ENCODE peak calls at places on chromosomes 2 and 18, in seven cellular contexts. One of them, this sample, is unnamed.
A peak's percentile ranks its signal among the peaks of the same experiment; 100 is the strongest.

GRCh38 chr2:164146478-164146877 is 410.7 kb upstream of the FIGN start:
- DNase-seq in K562: no peak
- DNase-seq in ascending aorta: no peak
- DNase-seq in MM.1S: peak; percentile 30
- DNase-seq in progenitor cell of endocrine pancreas: no peak
- DNase-seq in ovary: no peak
- DNase-seq in A549: no peak
- DNase-seq in this sample: no peak

GRCh38 chr18:36177913-36178312 is 9.4 kb upstream of the MOCOS start:
- DNase-seq in progenitor cell of endocrine pancreas: no peak
- DNase-seq in ascending aorta: no peak
- DNase-seq in ovary: peak; percentile 54
- DNase-seq in K562: no peak
- DNase-seq in A549: no peak
- DNase-seq in MM.1S: no peak
- DNase-seq in this sample: no peak

GRCh38 chr2:200860092-200860795 is 4.2 kb downstream of the CLK1 start:
- DNase-seq in MM.1S: no peak
- DNase-seq in progenitor cell of endocrine pancreas: no peak
- DNase-seq in ascending aorta: no peak
- DNase-seq in ovary: no peak
- DNase-seq in K562: no peak
- DNase-seq in A549: no peak
- DNase-seq in this sample: peak; percentile 34

GRCh38 chr2:55550368-55551102 is 31.0 kb downstream of the CFAP36 start:
- DNase-seq in ascending aorta: no peak
- DNase-seq in MM.1S: no peak
- DNase-seq in progenitor cell of endocrine pancreas: no peak
- DNase-seq in K562: no peak
- DNase-seq in ovary: no peak
- DNase-seq in A549: no peak
- DNase-seq in this sample: no peak

GRCh38 chr2:109132626-109133025 is 3.6 kb downstream of the SH3RF3 start:
- DNase-seq in ovary: no peak
- DNase-seq in progenitor cell of endocrine pancreas: no peak
- DNase-seq in K562: no peak
- DNase-seq in A549: no peak
- DNase-seq in MM.1S: no peak
- DNase-seq in ascending aorta: no peak
- DNase-seq in this sample: no peak

GRCh38 chr2:200786826-200787225 is 24.9 kb upstream of the BZW1 start:
- DNase-seq in ascending aorta: no peak
- DNase-seq in A549: no peak
- DNase-seq in progenitor cell of endocrine pancreas: no peak
- DNase-seq in K562: no peak
- DNase-seq in ovary: no peak
- DNase-seq in MM.1S: no peak
- DNase-seq in this sample: no peak

GRCh38 chr2:143974262-143974661 is 545.7 kb downstream of the ZEB2 start:
- DNase-seq in A549: no peak
- DNase-seq in progenitor cell of endocrine pancreas: no peak
- DNase-seq in MM.1S: no peak
- DNase-seq in K562: no peak
- DNase-seq in ovary: no peak
- DNase-seq in ascending aorta: no peak
- DNase-seq in this sample: no peak

GRCh38 chr2:191757256-191757655 is 79.3 kb downstream of the NABP1 start:
- DNase-seq in K562: no peak
- DNase-seq in progenitor cell of endocrine pancreas: no peak
- DNase-seq in ovary: no peak
- DNase-seq in A549: no peak
- DNase-seq in ascending aorta: no peak
- DNase-seq in MM.1S: no peak
- DNase-seq in this sample: no peak

GRCh38 chr18:13791181-13791580 is 32.8 kb upstream of the MC5R start:
- DNase-seq in K562: no peak
- DNase-seq in A549: no peak
- DNase-seq in progenitor cell of endocrine pancreas: no peak
- DNase-seq in MM.1S: no peak
- DNase-seq in ascending aorta: no peak
- DNase-seq in ovary: no peak
- DNase-seq in this sample: no peak

GRCh38 chr2:191312163-191312562 is 67.0 kb downstream of the MYO1B start:
- DNase-seq in progenitor cell of endocrine pancreas: no peak
- DNase-seq in ovary: no peak
- DNase-seq in ascending aorta: no peak
- DNase-seq in MM.1S: no peak
- DNase-seq in A549: no peak
- DNase-seq in K562: no peak
- DNase-seq in this sample: no peak

GRCh38 chr2:186348200-186348599 is 137.9 kb upstream of the ZC3H15 start:
- DNase-seq in MM.1S: no peak
- DNase-seq in progenitor cell of endocrine pancreas: no peak
- DNase-seq in A549: no peak
- DNase-seq in K562: no peak
- DNase-seq in ovary: no peak
- DNase-seq in ascending aorta: no peak
- DNase-seq in this sample: no peak

DNA sequence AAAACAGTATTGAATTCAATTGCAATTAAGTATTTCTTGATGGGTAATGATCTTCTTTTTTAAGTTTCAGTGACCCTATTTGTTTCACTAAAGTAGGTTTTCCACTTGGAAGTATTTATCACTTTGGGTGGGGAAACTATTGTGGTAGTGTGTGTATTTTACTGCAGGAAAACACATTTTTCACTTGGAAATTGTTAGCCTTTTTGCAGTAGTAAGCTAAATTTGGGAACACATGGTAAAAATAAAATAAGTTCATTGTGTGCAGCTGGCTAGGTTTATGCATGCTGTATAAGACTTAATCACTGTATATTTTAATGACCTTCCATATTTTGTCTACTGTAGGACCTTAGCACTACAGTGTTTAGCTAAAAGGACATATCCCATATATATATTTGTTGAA is 28.5 kb upstream of the RTTN start:
- DNase-seq in ovary: no peak
- DNase-seq in A549: no peak
- DNase-seq in K562: no peak
- DNase-seq in ascending aorta: no peak
- DNase-seq in MM.1S: no peak
- DNase-seq in progenitor cell of endocrine pancreas: no peak
- DNase-seq in this sample: no peak
- TF ChIP-seq CTCF in ovary: no peak
- TF ChIP-seq CTCF in A549: no peak
- TF ChIP-seq CTCF in K562: no peak
- TF ChIP-seq CTCF in ascending aorta: no peak
- TF ChIP-seq CTCF in MM.1S: no peak
- TF ChIP-seq CTCF in progenitor cell of endocrine pancreas: no peak
- TF ChIP-seq CTCF in this sample: no peak

GRCh38 chr2:46050489-46050888 is 246.7 kb upstream of the EPAS1 start:
- DNase-seq in progenitor cell of endocrine pancreas: no peak
- DNase-seq in MM.1S: no peak
- DNase-seq in ascending aorta: no peak
- DNase-seq in A549: no peak
- DNase-seq in ovary: no peak
- DNase-seq in K562: no peak
- DNase-seq in this sample: no peak
- TF ChIP-seq CTCF in progenitor cell of endocrine pancreas: peak; percentile 33
- TF ChIP-seq CTCF in MM.1S: peak; percentile 15
- TF ChIP-seq CTCF in ascending aorta: no peak
- TF ChIP-seq CTCF in A549: no peak
- TF ChIP-seq CTCF in ovary: no peak
- TF ChIP-seq CTCF in K562: peak; percentile 13
- TF ChIP-seq CTCF in this sample: no peak

GRCh38 chr2:134897932-134898331 is 20.7 kb upstream of the CCNT2 start:
- DNase-seq in ovary: no peak
- DNase-seq in ascending aorta: no peak
- DNase-seq in MM.1S: peak; percentile 20
- DNase-seq in K562: no peak
- DNase-seq in progenitor cell of endocrine pancreas: no peak
- DNase-seq in A549: no peak
- DNase-seq in this sample: no peak
- TF ChIP-seq CTCF in ovary: no peak
- TF ChIP-seq CTCF in ascending aorta: peak; percentile 46
- TF ChIP-seq CTCF in MM.1S: peak; percentile 17
- TF ChIP-seq CTCF in K562: peak; percentile 56
- TF ChIP-seq CTCF in progenitor cell of endocrine pancreas: peak; percentile 66
- TF ChIP-seq CTCF in A549: peak; percentile 55
- TF ChIP-seq CTCF in this sample: no peak

GRCh38 chr2:20052872-20053281 is 1.4 kb upstream of the LAPTM4A start:
- DNase-seq in progenitor cell of endocrine pancreas: no peak
- DNase-seq in A549: peak; percentile 81
- DNase-seq in K562: peak; percentile 86
- DNase-seq in MM.1S: no peak
- DNase-seq in ovary: peak; percentile 60
- DNase-seq in ascending aorta: peak; percentile 87
- DNase-seq in this sample: peak; percentile 86

GRCh38 chr2:20050712-20051517 is 513 bp downstream of the LAPTM4A start:
- DNase-seq in ovary: peak; percentile 80
- DNase-seq in K562: peak; percentile 40
- DNase-seq in progenitor cell of endocrine pancreas: peak; percentile 24
- DNase-seq in MM.1S: peak; percentile 63
- DNase-seq in ascending aorta: peak; percentile 74
- DNase-seq in A549: peak; percentile 47
- DNase-seq in this sample: peak; percentile 47

GRCh38 chr2:20052229-20052871 is 922 bp upstream of the LAPTM4A start:
- DNase-seq in MM.1S: no peak
- DNase-seq in A549: peak; percentile 28
- DNase-seq in K562: no peak
- DNase-seq in ascending aorta: no peak
- DNase-seq in ovary: peak; percentile 31
- DNase-seq in progenitor cell of endocrine pancreas: no peak
- DNase-seq in this sample: no peak

GRCh38 chr2:20050104-20050711 is 1.2 kb downstream of the LAPTM4A start:
- DNase-seq in ovary: no peak
- DNase-seq in A549: no peak
- DNase-seq in K562: peak; percentile 49
- DNase-seq in MM.1S: peak; percentile 37
- DNase-seq in ascending aorta: no peak
- DNase-seq in progenitor cell of endocrine pancreas: no peak
- DNase-seq in this sample: no peak

DNA sequence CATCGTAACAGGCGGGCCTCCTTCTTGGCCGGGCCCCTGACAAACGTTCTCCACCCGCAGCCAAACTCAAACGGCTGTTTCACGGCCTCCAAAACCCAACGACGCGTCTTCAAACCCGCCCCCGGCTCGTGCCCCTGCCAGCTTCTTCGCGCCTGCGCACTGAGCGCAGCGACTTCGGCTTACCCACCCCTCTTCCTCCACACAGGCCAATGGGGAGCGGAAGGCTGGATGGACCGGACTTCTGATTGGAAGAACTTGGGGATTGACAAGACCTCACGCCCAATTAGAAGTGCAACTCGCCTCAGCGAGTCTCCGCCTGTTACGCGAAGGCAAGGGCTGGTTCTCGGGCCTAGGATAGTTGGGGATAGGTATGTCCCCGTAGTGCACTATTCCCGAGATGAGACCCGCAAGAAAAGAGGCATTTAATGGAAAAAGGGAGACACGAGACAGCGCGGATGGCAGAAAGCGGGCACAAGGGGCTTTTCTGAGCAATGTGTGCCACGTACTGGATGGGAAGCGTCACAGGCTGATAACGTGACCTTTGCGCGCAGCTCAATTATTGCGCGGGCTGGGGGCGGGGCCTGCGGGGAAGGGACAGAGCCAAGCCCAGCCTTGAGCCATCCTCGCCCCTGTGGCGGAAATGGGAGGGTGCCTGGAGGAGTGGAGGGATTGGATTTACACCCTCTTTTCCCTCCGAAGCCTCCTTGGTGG is at the start of gene LAPTM4A:
- DNase-seq in A549: peak; percentile 99
- DNase-seq in K562: peak; percentile 98
- DNase-seq in progenitor cell of endocrine pancreas: peak; percentile 96
- DNase-seq in MM.1S: peak; percentile 100
- DNase-seq in ovary: peak; percentile 99
- DNase-seq in ascending aorta: peak; percentile 100
- DNase-seq in this sample: peak; percentile 98
- TF ChIP-seq CTCF in A549: no peak
- TF ChIP-seq CTCF in K562: peak; percentile 3
- TF ChIP-seq CTCF in progenitor cell of endocrine pancreas: peak; percentile 24
- TF ChIP-seq CTCF in MM.1S: no peak
- TF ChIP-seq CTCF in ovary: peak; percentile 38
- TF ChIP-seq CTCF in ascending aorta: no peak
- TF ChIP-seq CTCF in this sample: peak; percentile 19

DNA sequence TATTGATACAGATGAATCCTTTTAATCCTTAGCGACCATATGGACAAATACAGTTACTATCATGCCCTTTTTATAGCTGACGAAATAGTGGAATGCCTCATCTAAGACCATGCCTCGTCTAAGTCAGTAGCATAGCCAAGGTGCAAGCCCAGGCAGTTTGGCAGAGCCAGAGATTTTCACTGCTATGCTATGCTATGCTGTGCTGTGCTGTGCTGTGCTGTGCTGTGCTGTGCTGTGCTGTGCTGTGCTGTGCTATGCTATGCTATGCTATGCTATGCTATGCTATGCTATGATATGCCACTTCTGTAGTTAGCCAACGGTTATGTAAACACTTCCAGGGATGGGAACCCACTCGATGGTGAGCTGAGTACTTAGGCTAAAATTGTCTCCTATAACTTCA is 91.6 kb upstream of the MAP4K3 start:
- DNase-seq in progenitor cell of endocrine pancreas: no peak
- DNase-seq in K562: no peak
- DNase-seq in ovary: no peak
- DNase-seq in MM.1S: no peak
- DNase-seq in ascending aorta: no peak
- DNase-seq in A549: no peak
- DNase-seq in this sample: no peak
- TF ChIP-seq CTCF in progenitor cell of endocrine pancreas: no peak
- TF ChIP-seq CTCF in K562: no peak
- TF ChIP-seq CTCF in ovary: no peak
- TF ChIP-seq CTCF in MM.1S: no peak
- TF ChIP-seq CTCF in ascending aorta: no peak
- TF ChIP-seq CTCF in A549: no peak
- TF ChIP-seq CTCF in this sample: no peak

This sample was measured in uterus.